ENCODE peak calls at places on chromosome 6, in five cellular contexts. O is ovary, J is A549, H is upper lobe of left lung, E is HepG2. P is an unnamed sample.

GRCh38 chr6:118968416-118968815 is 33.5 kb upstream of the MCM9 start:
- DNase-seq in E (peak), O (no peak), J (no peak), H (no peak), P (no peak)

GRCh38 chr6:144659202-144659731 is 374.1 kb downstream of the UTRN start:
- DNase-seq in E (peak), J (no peak), O (peak), H (no peak), P (no peak)

GRCh38 chr6:45916692-45917091 is 99.0 kb downstream of the CLIC5 start:
- DNase-seq in E (no peak), O (no peak), J (no peak), H (no peak), P (no peak)

GRCh38 chr6:30682181-30683117 is 4.0 kb downstream of the PPP1R18 start:
- DNase-seq in H (peak), J (peak), E (peak), O (peak), P (peak)

GRCh38 chr6:123810948-123811347 is 7.3 kb downstream of the NKAIN2 start:
- DNase-seq in O (no peak), E (no peak), J (no peak), H (no peak), P (no peak)

GRCh38 chr6:90905351-90905750 is 318.5 kb upstream of the MAP3K7 start:
- DNase-seq in J (no peak), E (no peak), H (no peak), O (no peak), P (no peak)

GRCh38 chr6:3162565-3163247 is 5.4 kb upstream of the TUBB2A start:
- DNase-seq in E (peak), H (peak), J (peak), O (peak), P (peak)

GRCh38 chr6:43717822-43718221 is 30.2 kb upstream of the MRPS18A start:
- DNase-seq in H (peak), E (no peak), J (no peak), O (peak), P (no peak)

GRCh38 chr6:170405311-170405975 is 98.9 kb downstream of the FAM120B start:
- DNase-seq in O (no peak), H (no peak), E (no peak), J (no peak), P (no peak)

GRCh38 chr6:148343028-148343374 is 363 bp downstream of the SASH1 start:
- DNase-seq in E (no peak), H (no peak), J (no peak), O (no peak), P (no peak)

GRCh38 chr6:156782691-156783320 is 5.6 kb downstream of the ARID1B start:
- DNase-seq in J (no peak), H (no peak), O (no peak), E (no peak), P (no peak)

GRCh38 chr6:20924911-20925543 is 390.8 kb downstream of the CDKAL1 start:
- DNase-seq in E (no peak), H (no peak), O (no peak), J (no peak), P (no peak)

GRCh38 chr6:166687538-166688259 is 60.6 kb upstream of the RPS6KA2 start:
- DNase-seq in H (no peak), E (no peak), J (no peak), O (no peak), P (no peak)

GRCh38 chr6:119055069-119055468 is 23.4 kb downstream of the FAM184A start:
- DNase-seq in J (no peak), O (no peak), H (no peak), E (no peak), P (no peak)

GRCh38 chr6:37311666-37312473 is 41.9 kb upstream of the RNF8 start:
- DNase-seq in O (no peak), H (no peak), J (no peak), E (no peak), P (no peak)

GRCh38 chr6:150301871-150302800 is 66.7 kb upstream of the IYD start:
- DNase-seq in E (peak), O (no peak), J (peak), H (no peak), P (no peak)
- TF ChIP-seq EP300 in E (no peak), O (no peak), J (no peak), H (no peak), P (no peak)

DNA sequence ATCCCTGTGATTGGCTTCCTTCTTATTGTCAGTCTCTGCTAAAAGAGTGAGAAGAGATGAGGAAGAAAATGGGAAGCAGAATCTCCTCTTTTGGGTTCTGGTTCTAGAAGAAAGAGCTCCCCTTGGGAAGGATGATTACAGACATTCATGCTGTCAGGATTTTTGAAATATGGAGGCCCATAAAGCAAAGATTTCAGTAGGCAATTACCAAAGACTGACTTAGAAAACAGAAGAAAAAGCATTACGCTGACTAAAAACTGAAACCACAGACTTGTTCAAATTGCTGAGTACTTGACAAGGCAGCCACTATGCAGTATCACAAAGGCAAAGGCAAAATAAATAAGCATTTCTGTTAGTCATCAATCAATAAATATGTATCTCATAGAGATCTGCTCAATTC is 564.0 kb upstream of the MARCKS start:
- DNase-seq in O (no peak), J (no peak), E (no peak), H (no peak), P (no peak)
- TF ChIP-seq EP300 in O (no peak), J (no peak), E (no peak), H (no peak), P (no peak)

DNA sequence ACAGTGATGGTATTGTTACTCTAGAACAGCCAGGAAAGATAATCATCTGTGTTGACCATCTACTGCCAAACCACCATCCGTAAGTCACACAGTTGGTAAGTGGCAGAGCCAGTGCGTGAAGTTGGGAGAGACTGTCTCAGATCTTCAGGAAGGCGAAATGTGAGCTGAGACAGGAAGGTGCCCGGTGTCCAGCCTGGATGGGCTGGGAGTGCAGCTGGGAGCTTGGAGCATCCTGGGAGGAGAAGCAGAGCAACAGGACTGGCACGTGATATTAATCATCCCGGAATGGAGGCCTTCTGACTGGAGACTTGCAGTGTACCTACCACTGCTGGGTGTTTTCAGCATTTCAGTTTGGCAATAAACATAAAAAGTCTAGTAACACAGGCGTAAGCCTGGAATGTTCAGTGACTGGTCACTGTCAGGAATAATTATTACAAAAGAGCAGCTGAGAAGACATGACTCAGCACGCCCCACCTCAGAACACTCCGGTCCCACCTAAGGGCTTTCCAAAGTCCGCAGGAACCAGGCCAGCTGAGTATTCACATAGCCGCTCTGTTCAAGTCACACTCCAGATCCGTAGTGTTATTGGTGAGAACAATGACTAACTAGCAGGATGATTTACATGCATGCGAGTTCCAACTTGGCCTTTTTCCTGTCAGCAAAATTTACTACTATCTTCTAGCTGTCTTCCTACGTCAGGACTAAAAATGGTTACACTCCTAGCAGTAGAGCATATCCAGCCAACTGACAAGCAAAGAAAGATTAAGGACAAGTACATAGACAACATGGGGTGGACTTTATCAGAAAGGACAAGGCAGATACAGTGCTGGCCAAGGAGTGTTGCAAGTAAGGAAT is 45.1 kb upstream of the PNRC1 start:
- DNase-seq in E (peak), H (no peak), J (peak), O (peak), P (peak)
- TF ChIP-seq EP300 in E (peak), H (peak), J (peak), O (peak), P (peak)

GRCh38 chr6:15479761-15480160 is 183.1 kb downstream of the DTNBP1 start:
- DNase-seq in H (no peak), O (no peak), J (no peak), E (no peak), P (no peak)

GRCh38 chr6:15483060-15483459 is 179.8 kb downstream of the DTNBP1 start:
- DNase-seq in H (no peak), J (no peak), E (peak), O (no peak), P (no peak)

GRCh38 chr6:15480546-15480945 is 182.3 kb downstream of the DTNBP1 start:
- DNase-seq in J (no peak), O (no peak), H (no peak), E (no peak), P (no peak)

GRCh38 chr6:15481414-15481813 is 181.4 kb downstream of the DTNBP1 start:
- DNase-seq in E (no peak), H (no peak), O (no peak), J (no peak), P (no peak)

DNA sequence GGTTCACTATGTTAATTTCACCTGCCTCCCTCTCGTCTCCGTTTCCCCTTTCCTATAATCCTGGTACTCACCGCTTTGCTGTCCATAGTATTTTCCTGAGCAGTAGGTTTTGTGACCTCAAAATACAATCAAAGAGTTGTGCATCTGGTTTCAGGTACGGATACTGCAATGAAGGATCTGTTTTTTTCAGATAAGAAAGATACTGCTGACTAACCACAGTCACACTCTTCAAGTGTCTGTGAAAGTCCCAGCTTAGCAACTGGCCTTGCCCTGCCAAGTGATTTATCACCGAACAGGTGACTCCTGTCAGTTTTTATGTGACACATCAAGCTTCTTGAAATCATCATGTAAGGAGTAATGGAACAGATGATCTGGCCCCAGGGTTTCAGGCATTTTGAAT is 180.9 kb downstream of the DTNBP1 start:
- DNase-seq in J (no peak), O (no peak), H (no peak), E (no peak), P (no peak)
- TF ChIP-seq EP300 in J (no peak), O (no peak), H (no peak), E (no peak), P (no peak)

GRCh38 chr6:27209659-27210269 is 37.7 kb upstream of the PRSS16 start:
- DNase-seq in J (no peak), O (no peak), H (no peak), E (no peak), P (no peak)
- TF ChIP-seq EP300 in J (no peak), O (no peak), H (no peak), E (no peak), P (no peak)

DNA sequence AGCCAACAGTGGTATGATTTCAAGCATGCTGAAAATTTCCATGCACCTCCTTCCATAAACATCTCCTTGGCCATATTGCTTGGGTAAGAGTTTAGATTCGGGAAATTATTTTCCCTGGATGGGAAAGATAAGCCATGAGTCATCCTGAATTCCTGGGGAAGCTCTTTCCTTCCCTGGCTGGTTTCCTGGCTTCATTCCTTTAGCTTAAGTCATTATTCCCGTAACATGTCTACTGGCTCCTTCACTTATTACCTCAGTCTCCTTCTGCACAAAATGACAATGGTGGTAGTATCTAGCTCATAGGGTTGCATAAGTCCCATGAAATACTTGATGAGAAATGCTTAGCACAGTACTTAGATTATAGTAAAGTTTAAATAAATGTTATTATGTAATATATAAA is 27.6 kb downstream of the TINAG start:
- DNase-seq in E (peak), H (no peak), J (peak), O (no peak), P (no peak)
- TF ChIP-seq EP300 in E (no peak), H (no peak), J (no peak), O (no peak), P (no peak)